ENCODE peak calls at places on chromosome 1, in four cellular contexts. D is heart left ventricle, E is Peyer's patch, C is right lobe of liver. X is an unnamed sample. For H3K4me1, the result is how much of the 10 kb centered on the place peaks cover.

GRCh38 chr1:174215766-174216165 is 56.4 kb downstream of the RABGAP1L start:
- DNase-seq in D (no peak), E (no peak), C (no peak), X (no peak)

GRCh38 chr1:155051777-155052398 is 772 bp downstream of the ADAM15 start:
- DNase-seq in D (peak), E (peak), C (peak), X (peak)

GRCh38 chr1:79042117-79042516 is 35.6 kb upstream of the ADGRL4 start:
- DNase-seq in D (no peak), E (no peak), C (no peak), X (no peak)

GRCh38 chr1:11598461-11598860 is 55.8 kb downstream of the FBXO2 start:
- DNase-seq in D (no peak), E (no peak), C (no peak), X (no peak)

GRCh38 chr1:240212552-240212951 is 120.9 kb downstream of the FMN2 start:
- DNase-seq in D (no peak), E (no peak), C (no peak), X (no peak)

GRCh38 chr1:22364764-22365163 is 86.9 kb upstream of the ZBTB40 start:
- DNase-seq in D (no peak), E (no peak), C (no peak), X (peak)

GRCh38 chr1:52795464-52795863 is 47.1 kb upstream of the ZYG11A start:
- DNase-seq in D (no peak), E (no peak), C (no peak), X (no peak)

GRCh38 chr1:168230709-168231108 is 4.9 kb downstream of the SFT2D2 start:
- DNase-seq in D (no peak), E (no peak), C (peak), X (no peak)

GRCh38 chr1:58905628-58906256 is 121.9 kb upstream of the JUN start:
- DNase-seq in D (no peak), E (no peak), C (no peak), X (no peak)

GRCh38 chr1:114587203-114587991 is 6.0 kb upstream of the BCAS2 start:
- DNase-seq in D (no peak), E (no peak), C (peak), X (no peak)

GRCh38 chr1:172002725-172003345 is 161.5 kb downstream of the DNM3 start:
- DNase-seq in D (no peak), E (peak), C (no peak), X (peak)

GRCh38 chr1:175604598-175604997 is 138.8 kb downstream of the TNR start:
- DNase-seq in D (no peak), E (no peak), C (no peak), X (no peak)

GRCh38 chr1:47438321-47439150 is 692 bp downstream of the FOXD2 start:
- DNase-seq in D (no peak), E (peak), C (no peak), X (no peak)

GRCh38 chr1:219120625-219121544 is 52.8 kb upstream of the LYPLAL1 start:
- DNase-seq in D (peak), E (no peak), C (no peak), X (no peak)

GRCh38 chr1:17527036-17527914 is 12.2 kb upstream of the ARHGEF10L start:
- DNase-seq in D (no peak), E (no peak), C (no peak), X (peak)

GRCh38 chr1:230793463-230793745 is 46.2 kb downstream of the CAPN9 start:
- DNase-seq in D (no peak), E (no peak), C (no peak), X (no peak)

GRCh38 chr1:186155594-186155993 is 219.5 kb downstream of the TPR start:
- DNase-seq in D (no peak), E (no peak), C (no peak), X (no peak)

GRCh38 chr1:3529099-3529729 is 74.7 kb downstream of the ARHGEF16 start:
- DNase-seq in D (peak), E (peak), C (peak), X (no peak)

GRCh38 chr1:197393105-197393504 is 125.1 kb downstream of the CRB1 start:
- DNase-seq in D (no peak), E (no peak), C (no peak), X (no peak)

GRCh38 chr1:70706381-70707173 is 295.5 kb downstream of the CTH start:
- DNase-seq in D (no peak), E (no peak), C (no peak), X (peak)

GRCh38 chr1:243562473-243562872 is 287.6 kb downstream of the AKT3 start:
- DNase-seq in D (no peak), E (no peak), C (no peak), X (no peak)

GRCh38 chr1:206472454-206472853 is 2.2 kb downstream of the IKBKE start:
- DNase-seq in D (peak), E (no peak), C (no peak), X (no peak)

GRCh38 chr1:201216395-201217085 is 25.9 kb downstream of the IGFN1 start:
- DNase-seq in D (no peak), E (peak), C (peak), X (no peak)

GRCh38 chr1:198056255-198056654 is 100.5 kb upstream of the NEK7 start:
- DNase-seq in D (no peak), E (no peak), C (peak), X (no peak)

GRCh38 chr1:40315795-40316594 is 1.1 kb downstream of the COL9A2 start:
- DNase-seq in D (peak), E (peak), C (no peak), X (peak)

GRCh38 chr1:16167331-16168143 is 11.7 kb upstream of the EPHA2 start:
- DNase-seq in D (no peak), E (peak), C (no peak), X (peak)

GRCh38 chr1:87399701-87400100 is 71.0 kb downstream of the LMO4 start:
- DNase-seq in D (no peak), E (no peak), C (no peak), X (peak)

GRCh38 chr1:36705629-36706028 is 222.9 kb upstream of the CSF3R start:
- DNase-seq in D (no peak), E (no peak), C (no peak), X (no peak)

GRCh38 chr1:85584923-85585322 is 4.4 kb downstream of the CCN1 start:
- DNase-seq in D (no peak), E (no peak), C (no peak), X (no peak)

GRCh38 chr1:151510614-151510956 is 602 bp upstream of the CGN start:
- DNase-seq in D (no peak), E (no peak), C (no peak), X (no peak)

GRCh38 chr1:180924939-180925338 is 12.2 kb downstream of the KIAA1614 start:
- DNase-seq in D (no peak), E (no peak), C (no peak), X (peak)

GRCh38 chr1:214475746-214476145 is 75.7 kb downstream of the PTPN14 start:
- DNase-seq in D (no peak), E (no peak), C (no peak), X (no peak)
- H3K4me1 ChIP-seq in D (under half), E (under half), C (under half), X (under half)

GRCh38 chr1:184598403-184598802 is 156.3 kb downstream of the EDEM3 start:
- DNase-seq in D (no peak), E (no peak), C (no peak), X (no peak)
- H3K27ac ChIP-seq in D (no peak), E (no peak), C (no peak), X (no peak)

GRCh38 chr1:159000627-159001026 is 9.1 kb upstream of the IFI16 start:
- DNase-seq in D (peak), E (peak), C (peak), X (peak)

GRCh38 chr1:159000070-159000409 is 9.7 kb upstream of the IFI16 start:
- DNase-seq in D (no peak), E (no peak), C (no peak), X (no peak)

GRCh38 chr1:158998781-158999161 is 10.9 kb upstream of the IFI16 start:
- DNase-seq in D (no peak), E (peak), C (no peak), X (peak)

GRCh38 chr1:158998037-158998780 is 11.5 kb upstream of the IFI16 start:
- DNase-seq in D (no peak), E (no peak), C (no peak), X (no peak)

GRCh38 chr1:158999301-159000069 is 10.2 kb upstream of the IFI16 start:
- DNase-seq in D (peak), E (peak), C (peak), X (peak)
- TF ChIP-seq POLR2A in D (no peak), E (no peak), C (peak), X (no peak)

GRCh38 chr1:25774921-25775774 is 24.8 kb upstream of the SELENON start:
- DNase-seq in D (no peak), E (peak), C (no peak), X (no peak)
- H3K4me1 ChIP-seq in D (under half), E (under half), C (under half), X (under half)

GRCh38 chr1:23728997-23729390 is 14.3 kb upstream of the ELOA start:
- DNase-seq in D (no peak), E (no peak), C (no peak), X (no peak)
- H3K27ac ChIP-seq in D (no peak), E (peak), C (no peak), X (peak)

GRCh38 chr1:228440761-228441500 is 24.3 kb upstream of the TRIM17 start:
- DNase-seq in D (no peak), E (no peak), C (no peak), X (no peak)

GRCh38 chr1:228443395-228443794 is 26.7 kb upstream of the TRIM17 start:
- DNase-seq in D (no peak), E (no peak), C (no peak), X (no peak)

GRCh38 chr1:228437424-228437823 is 20.8 kb upstream of the TRIM17 start:
- DNase-seq in D (no peak), E (peak), C (no peak), X (no peak)

GRCh38 chr1:228434674-228435073 is 18.0 kb upstream of the TRIM17 start:
- DNase-seq in D (no peak), E (peak), C (no peak), X (no peak)

DNA sequence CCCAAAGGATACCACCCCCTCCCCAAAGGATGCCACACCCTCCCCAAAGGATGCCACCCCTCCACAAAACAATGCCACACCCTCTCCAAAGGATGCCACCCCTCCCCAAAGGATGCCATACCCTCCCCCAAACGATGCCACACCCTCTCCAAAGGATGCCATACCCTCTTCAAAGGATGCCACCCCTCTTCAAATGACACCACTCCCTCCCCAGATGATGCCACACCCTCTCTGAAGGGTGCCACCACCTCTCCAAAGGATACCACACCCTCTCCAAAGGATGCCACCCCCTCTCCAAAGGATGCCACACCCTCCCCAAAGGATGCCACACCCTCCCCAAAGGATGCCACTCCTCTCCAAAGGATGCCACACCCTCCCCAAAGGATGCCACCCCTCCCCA is 21.6 kb upstream of the TRIM17 start:
- DNase-seq in D (no peak), E (no peak), C (no peak), X (no peak)
- TF ChIP-seq POLR2A in D (no peak), E (no peak), C (no peak), X (no peak)

DNA sequence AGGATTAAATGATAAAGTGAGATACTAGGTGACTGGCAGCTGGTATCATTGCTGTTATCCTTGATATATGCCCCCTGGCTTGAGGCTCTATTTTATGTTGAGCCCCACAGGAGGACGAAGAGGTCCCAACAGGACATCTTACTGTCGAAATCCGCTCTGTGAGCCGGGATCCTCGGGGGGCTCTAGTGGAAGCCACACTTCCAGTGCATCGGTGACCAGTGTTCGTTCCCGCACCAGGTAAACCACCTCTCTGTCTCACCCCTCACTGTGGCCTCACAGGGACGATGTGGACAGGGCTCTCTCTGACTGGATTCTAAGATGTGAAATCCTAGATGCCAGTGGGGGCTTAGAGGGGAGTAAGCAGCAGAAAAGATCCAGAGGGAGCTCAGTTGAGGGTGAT is 2.1 kb downstream of the TMEM39B start:
- DNase-seq in D (no peak), E (no peak), C (no peak), X (no peak)
- H3K4me1 ChIP-seq in D (under half), E (under half), C (under half), X (under half)

X was measured in thyroid gland.